ENCODE peak calls at places on chromosomes 7 and 10, in ten cellular contexts. D, L, R, U, H, K, J, I, S and W are unnamed samples.

GRCh38 chr7:131581241-131582157 is 25.1 kb upstream of the PODXL start:
- DNase-seq in D (no peak), L (no peak), R (no peak), U (no peak), H (no peak), K (peak; percentile 69), J (no peak), I (no peak), S (no peak), W (no peak)

GRCh38 chr7:77529279-77529678 is 7.8 kb upstream of the PTPN12 start:
- DNase-seq in D (no peak), L (no peak), R (no peak), U (peak; percentile 38), H (no peak), K (no peak), J (no peak), I (no peak), S (no peak), W (no peak)

GRCh38 chr10:96919785-96920425 is 87.8 kb downstream of the LCOR start:
- DNase-seq in D (no peak), L (peak; percentile 24), R (no peak), U (no peak), H (no peak), K (no peak), J (peak; percentile 57), I (no peak), S (no peak), W (no peak)

GRCh38 chr10:108597657-108598319 is 1325.5 kb downstream of the XPNPEP1 start:
- DNase-seq in D (no peak), L (no peak), R (peak; percentile 19), U (no peak), H (no peak), K (no peak), J (no peak), I (no peak), S (no peak), W (no peak)

GRCh38 chr7:46150721-46151120 is 229.6 kb upstream of the IGFBP3 start:
- DNase-seq in D (no peak), L (no peak), R (no peak), U (no peak), H (no peak), K (no peak), J (no peak), I (no peak), S (no peak), W (no peak)

GRCh38 chr7:5450549-5451327 is 27.1 kb upstream of the TNRC18 start:
- DNase-seq in D (peak; percentile 76), L (peak; percentile 29), R (peak; percentile 86), U (peak; percentile 72), H (peak; percentile 48), K (no peak), J (peak; percentile 53), I (peak; percentile 82), S (no peak), W (no peak)

GRCh38 chr7:83468251-83468739 is 180.6 kb downstream of the SEMA3E start:
- DNase-seq in D (peak; percentile 13), L (peak; percentile 92), R (peak; percentile 75), U (peak; percentile 87), H (peak; percentile 98), K (peak; percentile 65), J (peak; percentile 98), I (peak; percentile 82), S (peak; percentile 83), W (peak; percentile 84)

GRCh38 chr10:89662596-89662995 is 17.6 kb upstream of the PANK1 start:
- DNase-seq in D (no peak), L (no peak), R (no peak), U (no peak), H (no peak), K (no peak), J (no peak), I (no peak), S (no peak), W (no peak)

GRCh38 chr7:64863021-64863420 is 40.1 kb upstream of the ZNF273 start:
- DNase-seq in D (no peak), L (no peak), R (no peak), U (no peak), H (no peak), K (peak; percentile 36), J (no peak), I (no peak), S (peak; percentile 64), W (no peak)

GRCh38 chr10:22681783-22682183 is 32.6 kb downstream of the PIP4K2A start:
- DNase-seq in D (no peak), L (no peak), R (no peak), U (peak; percentile 28), H (peak; percentile 87), K (no peak), J (peak; percentile 77), I (peak; percentile 48), S (no peak), W (no peak)

GRCh38 chr10:9877978-9878377 is 1139.7 kb upstream of the CELF2 start:
- DNase-seq in D (no peak), L (no peak), R (no peak), U (no peak), H (no peak), K (no peak), J (no peak), I (no peak), S (no peak), W (no peak)

DNA sequence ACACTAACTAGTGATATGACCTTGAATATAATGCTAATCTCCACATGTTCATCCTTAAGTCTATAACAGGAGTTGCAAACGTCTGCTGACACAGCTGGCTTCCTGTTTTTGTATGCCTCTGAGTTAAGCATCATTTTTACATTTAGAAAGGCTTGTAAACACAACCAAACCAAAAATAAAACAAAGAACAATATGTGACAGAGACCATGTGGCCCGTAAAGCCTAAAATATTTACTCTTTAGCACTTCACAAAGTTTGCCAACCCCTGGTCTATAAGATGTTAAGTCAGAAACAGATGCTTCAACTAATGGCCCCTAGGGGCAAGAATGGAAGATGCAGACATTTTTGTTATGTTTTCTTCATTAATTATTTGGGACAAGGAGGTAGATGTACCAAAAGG is 109.3 kb downstream of the CPEB3 start:
- DNase-seq in D (no peak), L (peak; percentile 49), R (no peak), U (peak; percentile 11), H (no peak), K (no peak), J (peak; percentile 30), I (peak; percentile 19), S (no peak), W (no peak)
- TF ChIP-seq CTCF in D (no peak), L (peak; percentile 7), R (peak; percentile 34), U (no peak), H (peak; percentile 28), K (no peak), J (peak; percentile 53), I (peak; percentile 29), S (no peak), W (peak; percentile 16)

GRCh38 chr7:42993038-42993437 is 60.9 kb downstream of the MRPL32 start:
- DNase-seq in D (no peak), L (no peak), R (peak; percentile 81), U (no peak), H (no peak), K (no peak), J (no peak), I (peak; percentile 9), S (no peak), W (no peak)
- TF ChIP-seq CTCF in D (no peak), L (no peak), R (peak; percentile 54), U (no peak), H (no peak), K (no peak), J (no peak), I (peak; percentile 22), S (no peak), W (no peak)

GRCh38 chr7:106841896-106842390 is 23.1 kb upstream of the PIK3CG start:
- DNase-seq in D (no peak), L (no peak), R (peak; percentile 33), U (no peak), H (no peak), K (no peak), J (no peak), I (no peak), S (no peak), W (no peak)

GRCh38 chr7:106839511-106839910 is 25.6 kb upstream of the PIK3CG start:
- DNase-seq in D (no peak), L (no peak), R (no peak), U (no peak), H (no peak), K (no peak), J (no peak), I (no peak), S (no peak), W (no peak)

GRCh38 chr7:106844286-106844997 is 20.6 kb upstream of the PIK3CG start:
- DNase-seq in D (no peak), L (no peak), R (no peak), U (no peak), H (no peak), K (no peak), J (no peak), I (no peak), S (no peak), W (no peak)

DNA sequence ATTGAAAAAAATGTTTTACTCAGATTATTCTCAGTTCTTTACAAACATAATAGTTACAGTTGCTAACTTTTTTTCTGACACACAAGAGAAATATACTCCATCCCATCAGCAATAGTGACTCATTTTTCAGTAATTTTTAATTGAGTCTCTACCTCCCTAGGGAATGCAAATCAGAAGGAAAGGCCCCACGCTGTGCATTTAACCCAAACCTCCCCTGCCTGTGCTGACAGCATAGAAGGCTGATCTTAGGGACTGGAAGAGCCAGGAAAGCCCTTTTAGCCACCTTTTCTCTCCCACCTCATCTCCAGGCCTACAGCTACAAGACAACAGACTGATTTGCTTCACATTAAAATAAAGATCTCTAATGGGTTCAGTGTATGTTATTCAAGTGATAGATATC is 24.7 kb upstream of the PIK3CG start:
- DNase-seq in D (no peak), L (no peak), R (peak; percentile 6), U (no peak), H (peak; percentile 64), K (no peak), J (peak; percentile 88), I (no peak), S (no peak), W (no peak)
- TF ChIP-seq CTCF in D (no peak), L (no peak), R (no peak), U (no peak), H (no peak), K (no peak), J (no peak), I (no peak), S (no peak), W (no peak)

GRCh38 chr7:49635800-49636199 is 137.6 kb upstream of the VWC2 start:
- DNase-seq in D (no peak), L (peak; percentile 24), R (no peak), U (peak; percentile 25), H (no peak), K (no peak), J (no peak), I (no peak), S (no peak), W (no peak)
- TF ChIP-seq CTCF in D (no peak), L (no peak), R (peak; percentile 16), U (peak; percentile 21), H (no peak), K (no peak), J (no peak), I (no peak), S (no peak), W (no peak)

GRCh38 chr7:122143751-122144711 is at the start of gene AASS:
- DNase-seq in D (peak; percentile 86), L (peak; percentile 90), R (peak; percentile 98), U (peak; percentile 49), H (peak; percentile 97), K (peak; percentile 99), J (peak; percentile 95), I (peak; percentile 97), S (peak; percentile 99), W (peak; percentile 95)
- TF ChIP-seq CTCF in D (no peak), L (no peak), R (no peak), U (no peak), H (no peak), K (no peak), J (no peak), I (no peak), S (no peak), W (no peak)